ENCODE peak calls at places on chromosomes 3 and 15, in four cellular contexts. M is HL-60, D is K562, W is GM12878. S is an unnamed sample.
A peak's percentile ranks its signal among the peaks of the same experiment; 100 is the strongest.

GRCh38 chr3:41681479-41681878 is 280.4 kb downstream of the ULK4 start:
- DNase-seq in M (peak; percentile 32), D (no peak), W (no peak), S (no peak)

GRCh38 chr15:83837946-83838571 is 184.1 kb downstream of the ADAMTSL3 start:
- DNase-seq in M (no peak), D (peak; percentile 22), W (no peak), S (no peak)

GRCh38 chr15:69035205-69035917 is 20.9 kb downstream of the NOX5 start:
- DNase-seq in M (no peak), D (peak; percentile 61), W (no peak), S (no peak)

GRCh38 chr15:86879250-86880229 is 799.9 kb downstream of the AGBL1 start:
- DNase-seq in M (no peak), D (no peak), W (no peak), S (no peak)

GRCh38 chr3:83523470-83524073 is 1435.2 kb upstream of the CADM2 start:
- DNase-seq in M (peak; percentile 21), D (no peak), W (peak; percentile 11), S (no peak)

GRCh38 chr15:33448961-33449611 is 138.3 kb downstream of the RYR3 start:
- DNase-seq in M (no peak), D (no peak), W (no peak), S (no peak)

GRCh38 chr3:64224826-64225606 is at the start of gene PRICKLE2:
- DNase-seq in M (no peak), D (no peak), W (peak; percentile 35), S (no peak)

GRCh38 chr3:43302116-43302880 is 16.0 kb downstream of the SNRK start:
- DNase-seq in M (no peak), D (no peak), W (no peak), S (no peak)

GRCh38 chr3:178485756-178486155 is 50.5 kb upstream of the KCNMB2 start:
- DNase-seq in M (no peak), D (no peak), W (no peak), S (no peak)

GRCh38 chr15:39270976-39271375 is 309.9 kb upstream of the THBS1 start:
- DNase-seq in M (no peak), D (no peak), W (no peak), S (no peak)

GRCh38 chr3:21750831-21751391 is at the start of gene ZNF385D:
- DNase-seq in M (no peak), D (no peak), W (no peak), S (no peak)

GRCh38 chr3:18808423-18808822 is 339.9 kb upstream of the KCNH8 start:
- DNase-seq in M (no peak), D (no peak), W (no peak), S (no peak)

GRCh38 chr3:36893137-36893557 is 51.7 kb downstream of the TRANK1 start:
- DNase-seq in M (peak; percentile 66), D (peak; percentile 52), W (no peak), S (no peak)

GRCh38 chr15:77836116-77836798 is 203.5 kb upstream of the LINGO1 start:
- DNase-seq in M (no peak), D (peak; percentile 86), W (no peak), S (peak; percentile 59)

GRCh38 chr15:41411031-41411430 is 5.9 kb upstream of the RTF1 start:
- DNase-seq in M (no peak), D (no peak), W (no peak), S (no peak)

GRCh38 chr15:88391006-88391405 is 76.2 kb downstream of the MRPL46 start:
- DNase-seq in M (no peak), D (no peak), W (no peak), S (no peak)

GRCh38 chr3:98765721-98766120 is 2.6 kb downstream of the ST3GAL6 start:
- DNase-seq in M (no peak), D (no peak), W (no peak), S (no peak)

GRCh38 chr15:25795061-25795460 is 68.1 kb downstream of the ATP10A start:
- DNase-seq in M (no peak), D (no peak), W (no peak), S (no peak)

GRCh38 chr3:158801200-158801599 is 654 bp upstream of the MFSD1 start:
- DNase-seq in M (no peak), D (peak; percentile 28), W (no peak), S (no peak)

GRCh38 chr3:82824491-82824890 is 1063.0 kb upstream of the GBE1 start:
- DNase-seq in M (no peak), D (no peak), W (no peak), S (no peak)

GRCh38 chr3:119636194-119636593 is 24.2 kb downstream of the POPDC2 start:
- DNase-seq in M (no peak), D (no peak), W (no peak), S (no peak)

GRCh38 chr3:148998715-148999413 is 7.5 kb downstream of the GYG1 start:
- DNase-seq in M (no peak), D (no peak), W (no peak), S (no peak)

GRCh38 chr3:51099794-51100542 is 285.1 kb upstream of the MANF start:
- DNase-seq in M (peak; percentile 2), D (peak; percentile 26), W (no peak), S (no peak)

GRCh38 chr15:26126819-26127387 is 263.8 kb upstream of the ATP10A start:
- DNase-seq in M (no peak), D (no peak), W (no peak), S (no peak)

GRCh38 chr15:78065284-78065872 is 12.1 kb downstream of the TBC1D2B start:
- DNase-seq in M (no peak), D (no peak), W (no peak), S (no peak)

GRCh38 chr15:54212635-54213034 is 234.4 kb downstream of the UNC13C start:
- DNase-seq in M (no peak), D (no peak), W (no peak), S (no peak)

GRCh38 chr3:189944285-189945145 is 176.2 kb downstream of the P3H2 start:
- DNase-seq in M (no peak), D (no peak), W (no peak), S (no peak)

GRCh38 chr15:29400701-29401100 is 131.1 kb upstream of the NSMCE3 start:
- DNase-seq in M (no peak), D (no peak), W (no peak), S (no peak)

GRCh38 chr3:175075269-175075668 is 216.1 kb downstream of the NAALADL2 start:
- DNase-seq in M (no peak), D (no peak), W (no peak), S (no peak)

GRCh38 chr3:49119036-49119435 is 1.6 kb downstream of the USP19 start:
- DNase-seq in M (no peak), D (no peak), W (no peak), S (no peak)

GRCh38 chr3:127035672-127036071 is 52.8 kb downstream of the PLXNA1 start:
- DNase-seq in M (no peak), D (no peak), W (no peak), S (no peak)

GRCh38 chr3:128068156-128068620 is 16.0 kb downstream of the SEC61A1 start:
- DNase-seq in M (no peak), D (peak; percentile 50), W (no peak), S (peak; percentile 52)

GRCh38 chr15:36658321-36658720 is 78.9 kb downstream of the CDIN1 start:
- DNase-seq in M (no peak), D (no peak), W (no peak), S (no peak)

GRCh38 chr3:16917980-16918682 is 33.4 kb downstream of the PLCL2 start:
- DNase-seq in M (no peak), D (no peak), W (no peak), S (no peak)

GRCh38 chr3:144085964-144086363 is 114.3 kb downstream of the DIPK2A start:
- DNase-seq in M (peak; percentile 11), D (peak; percentile 6), W (no peak), S (no peak)

GRCh38 chr15:48935236-48935635 is 28.5 kb downstream of the SHC4 start:
- DNase-seq in M (no peak), D (no peak), W (no peak), S (no peak)

GRCh38 chr3:42308651-42309050 is 42.7 kb upstream of the CCK start:
- DNase-seq in M (no peak), D (no peak), W (no peak), S (no peak)

GRCh38 chr3:56593455-56594158 is 36.6 kb downstream of the CCDC66 start:
- DNase-seq in M (no peak), D (no peak), W (no peak), S (no peak)

DNA sequence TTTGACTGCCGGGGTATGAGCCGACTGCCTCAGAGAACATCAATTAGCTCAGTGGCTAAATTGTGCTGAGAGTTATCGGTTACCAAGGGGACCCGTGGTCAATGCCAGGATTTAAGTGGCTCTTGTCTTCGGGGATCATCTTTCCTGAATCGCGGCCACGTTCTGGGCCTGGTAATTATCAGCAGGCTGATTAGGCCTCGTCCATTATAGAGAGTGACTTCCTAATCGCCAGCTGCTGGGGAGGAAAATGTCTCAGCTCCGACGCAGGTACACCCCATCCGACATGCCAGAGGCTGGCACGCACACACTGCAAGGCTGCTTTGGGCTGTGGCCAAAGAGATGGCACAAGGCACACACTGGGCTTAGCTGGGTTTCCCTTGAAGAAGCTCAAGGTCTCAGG is 10.6 kb downstream of the TRH start:
- DNase-seq in M (no peak), D (no peak), W (no peak), S (no peak)
- TF ChIP-seq SPI1 in M (no peak), D (no peak), W (no peak), S (no peak)

DNA sequence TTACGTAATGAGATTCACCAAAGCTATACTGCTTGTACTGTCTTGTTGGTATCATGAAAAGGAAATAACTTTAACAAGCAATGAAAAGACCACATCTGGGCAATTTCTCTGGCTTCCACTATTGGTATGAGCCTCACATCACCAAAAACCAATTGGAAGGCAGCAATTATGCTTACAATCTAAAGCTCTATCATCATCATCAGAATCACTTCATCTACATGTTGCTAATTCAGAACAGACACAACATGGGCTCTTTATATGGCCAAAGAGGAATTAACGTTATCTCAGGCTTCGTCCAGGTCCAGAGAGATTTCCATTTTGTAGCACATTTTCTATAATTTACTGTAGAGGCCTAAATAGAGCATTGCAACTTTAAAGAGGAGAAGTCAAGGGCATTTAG is 36.6 kb upstream of the SLCO3A1 start:
- DNase-seq in M (no peak), D (no peak), W (no peak), S (no peak)
- TF ChIP-seq SPI1 in M (no peak), D (no peak), W (no peak), S (no peak)

GRCh38 chr15:65595960-65596359 is 15.0 kb downstream of the INTS14 start:
- DNase-seq in M (no peak), D (peak; percentile 41), W (no peak), S (no peak)
- TF ChIP-seq SPI1 in M (no peak), D (no peak), W (no peak), S (no peak)

GRCh38 chr3:184560531-184560930 is 1.1 kb upstream of the EPHB3 start:
- DNase-seq in M (no peak), D (no peak), W (no peak), S (no peak)

GRCh38 chr3:184557348-184557950 is 4.1 kb upstream of the EPHB3 start:
- DNase-seq in M (no peak), D (no peak), W (no peak), S (no peak)

GRCh38 chr3:184560992-184561328 is 625 bp upstream of the EPHB3 start:
- DNase-seq in M (no peak), D (no peak), W (no peak), S (no peak)

GRCh38 chr3:184558726-184559125 is 2.9 kb upstream of the EPHB3 start:
- DNase-seq in M (no peak), D (no peak), W (no peak), S (no peak)

DNA sequence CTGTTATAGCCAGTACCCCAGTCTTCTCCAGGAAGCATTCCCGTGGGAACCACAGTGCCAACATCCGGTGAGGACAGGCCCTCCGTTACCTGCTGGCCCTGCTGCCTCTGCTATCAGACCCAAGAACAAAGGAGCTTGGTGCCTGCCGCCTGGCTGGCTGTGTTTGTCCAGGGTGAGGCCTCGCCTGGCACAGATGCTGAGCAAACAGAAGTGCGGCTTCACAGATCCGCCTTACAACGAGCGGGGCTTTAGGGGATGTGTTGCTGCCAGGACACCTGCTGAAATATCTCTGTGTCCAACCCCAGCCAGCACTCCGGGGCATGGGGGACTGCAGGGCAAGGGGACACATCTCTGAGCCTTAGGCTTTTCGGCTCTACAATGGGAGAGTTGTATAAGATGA is 2.2 kb upstream of the EPHB3 start:
- DNase-seq in M (no peak), D (no peak), W (no peak), S (no peak)
- TF ChIP-seq SPI1 in M (no peak), D (no peak), W (no peak), S (no peak)